ENCODE peak calls at places on chromosomes 4 and X, in ten cellular contexts. L is activated T-helper 1 cell treated with anti-CD3 and anti-CD28 coated beads, Interleukin-2, amount 50 U/mL, for 16 hours; B is NAMALWA; Y is brain microvascular endothelial cell; N is NCI-H1417; I is right atrium auricular region; Z is HT1080; A is osteocyte; E is NCI-H460; U is hypothalamus. G is an unnamed sample.

GRCh38 chr4:8547108-8547911 is 32.9 kb upstream of the GPR78 start:
- DNase-seq in L (no peak), B (peak; percentile 53), Y (peak; percentile 71), N (peak; percentile 4), I (no peak), Z (peak; percentile 49), A (no peak), E (no peak), U (no peak), G (peak; percentile 43)

GRCh38 chrX:53122013-53122412 is 28.1 kb downstream of the KANTR start:
- DNase-seq in L (no peak), B (no peak), Y (no peak), N (no peak), I (no peak), Z (no peak), A (no peak), E (no peak), U (no peak), G (no peak)

GRCh38 chrX:155027509-155028066 is 944 bp downstream of the FUNDC2 start:
- DNase-seq in L (no peak), B (peak; percentile 74), Y (peak; percentile 45), N (peak; percentile 64), I (no peak), Z (peak; percentile 12), A (no peak), E (peak; percentile 66), U (no peak), G (no peak)

GRCh38 chrX:21657318-21658151 is 595 bp downstream of the KLHL34 start:
- DNase-seq in L (no peak), B (no peak), Y (no peak), N (no peak), I (no peak), Z (no peak), A (no peak), E (no peak), U (no peak), G (no peak)

GRCh38 chrX:40867352-40867751 is 132.0 kb upstream of the MED14 start:
- DNase-seq in L (no peak), B (no peak), Y (no peak), N (no peak), I (no peak), Z (peak; percentile 75), A (no peak), E (no peak), U (no peak), G (no peak)

GRCh38 chr4:83208371-83208770 is 76.2 kb downstream of the COQ2 start:
- DNase-seq in L (no peak), B (no peak), Y (no peak), N (no peak), I (no peak), Z (no peak), A (no peak), E (peak; percentile 1), U (no peak), G (no peak)

GRCh38 chr4:21304061-21304541 is 603.8 kb downstream of the PACRGL start:
- DNase-seq in L (no peak), B (no peak), Y (no peak), N (peak; percentile 72), I (no peak), Z (peak; percentile 10), A (no peak), E (no peak), U (peak; percentile 13), G (no peak)

GRCh38 chr4:48127231-48127881 is 6.7 kb downstream of the TXK start:
- DNase-seq in L (no peak), B (no peak), Y (no peak), N (peak; percentile 38), I (no peak), Z (no peak), A (no peak), E (no peak), U (no peak), G (no peak)

GRCh38 chrX:13064599-13065143 is 20.3 kb upstream of the FAM9C start:
- DNase-seq in L (no peak), B (no peak), Y (peak; percentile 59), N (no peak), I (no peak), Z (no peak), A (no peak), E (no peak), U (no peak), G (no peak)

GRCh38 chr4:123555500-123556273 is 159.1 kb downstream of the SPRY1 start:
- DNase-seq in L (no peak), B (no peak), Y (peak; percentile 95), N (peak; percentile 14), I (peak; percentile 93), Z (peak; percentile 43), A (peak; percentile 94), E (no peak), U (peak; percentile 25), G (peak; percentile 64)

GRCh38 chrX:118502121-118502794 is 6.6 kb downstream of the DOCK11 start:
- DNase-seq in L (no peak), B (no peak), Y (no peak), N (no peak), I (no peak), Z (no peak), A (no peak), E (no peak), U (no peak), G (no peak)

GRCh38 chrX:132488092-132488749 is 617 bp downstream of the MBNL3 start:
- DNase-seq in L (no peak), B (peak; percentile 79), Y (no peak), N (peak; percentile 69), I (no peak), Z (peak; percentile 13), A (no peak), E (no peak), U (no peak), G (no peak)

GRCh38 chr4:141636771-141637460 is 533 bp downstream of the IL15 start:
- DNase-seq in L (no peak), B (no peak), Y (no peak), N (peak; percentile 76), I (no peak), Z (peak; percentile 68), A (peak; percentile 86), E (peak; percentile 23), U (no peak), G (peak; percentile 51)

GRCh38 chrX:78831523-78831922 is 84.0 kb downstream of the LPAR4 start:
- DNase-seq in L (no peak), B (no peak), Y (no peak), N (no peak), I (no peak), Z (no peak), A (no peak), E (no peak), U (no peak), G (no peak)

GRCh38 chr4:74659576-74660411 is 134.5 kb downstream of the BTC start:
- DNase-seq in L (no peak), B (no peak), Y (peak; percentile 93), N (no peak), I (no peak), Z (peak; percentile 98), A (no peak), E (peak; percentile 89), U (no peak), G (no peak)

GRCh38 chr4:2930821-2931764 is 32.1 kb downstream of the NOP14 start:
- DNase-seq in L (no peak), B (no peak), Y (no peak), N (no peak), I (no peak), Z (no peak), A (no peak), E (no peak), U (peak; percentile 67), G (no peak)

GRCh38 chr4:175369087-175369486 is 443.0 kb downstream of the GPM6A start:
- DNase-seq in L (no peak), B (no peak), Y (peak; percentile 86), N (no peak), I (no peak), Z (peak; percentile 4), A (no peak), E (no peak), U (no peak), G (no peak)

G was measured in HuH-7.